ENCODE peak calls at places on chromosomes 7 and 10, in six cellular contexts. Y, S, A, F, T and J are unnamed samples.

GRCh38 chr10:89431977-89432376 is 17.6 kb downstream of the IFIT5 start:
- DNase-seq in S (no peak), Y (no peak), T (no peak), F (peak; percentile 31), A (no peak), J (peak; percentile 17)

GRCh38 chr7:148712610-148713330 is 14.1 kb downstream of the CUL1 start:
- DNase-seq in S (no peak), A (no peak), F (no peak), Y (no peak), T (no peak), J (no peak)

GRCh38 chr10:72557362-72557761 is 68.5 kb downstream of the MICU1 start:
- DNase-seq in F (no peak), T (no peak), S (no peak), Y (no peak), A (no peak), J (no peak)

GRCh38 chr10:72545511-72545910 is 80.4 kb downstream of the MICU1 start:
- DNase-seq in A (no peak), Y (no peak), F (no peak), T (no peak), S (no peak), J (no peak)

GRCh38 chr10:14838582-14839304 is 637 bp downstream of the HSPA14 start:
- DNase-seq in F (peak; percentile 32), T (peak; percentile 72), Y (no peak), S (peak; percentile 25), A (peak; percentile 54), J (peak; percentile 9)

GRCh38 chr10:31136951-31137885 is 105.6 kb upstream of the ZNF438 start:
- DNase-seq in S (no peak), F (no peak), T (no peak), Y (no peak), A (no peak), J (no peak)

GRCh38 chr10:61688551-61689308 is 26.0 kb downstream of the CABCOCO1 start:
- DNase-seq in S (no peak), F (no peak), Y (no peak), T (no peak), A (no peak), J (no peak)

GRCh38 chr7:108503112-108504026 is 22.6 kb downstream of the PNPLA8 start:
- DNase-seq in F (no peak), S (no peak), Y (no peak), A (no peak), T (no peak), J (no peak)

GRCh38 chr7:129530881-129531391 is 28.6 kb downstream of the SMKR1 start:
- DNase-seq in F (no peak), Y (no peak), A (no peak), S (no peak), T (no peak), J (peak; percentile 44)

GRCh38 chr10:126393076-126393475 is 4.8 kb upstream of the ADAM12 start:
- DNase-seq in F (no peak), Y (no peak), T (no peak), S (no peak), A (no peak), J (no peak)

GRCh38 chr10:133442191-133442966 is 11.4 kb upstream of the SCART1 start:
- DNase-seq in Y (no peak), A (peak; percentile 48), F (no peak), T (peak; percentile 61), S (peak; percentile 6), J (no peak)

GRCh38 chr10:50501478-50501877 is 122.3 kb downstream of the SGMS1 start:
- DNase-seq in Y (no peak), S (no peak), F (no peak), T (no peak), A (no peak), J (peak; percentile 23)

GRCh38 chr7:842436-843031 is 10.3 kb downstream of the SUN1 start:
- DNase-seq in S (no peak), T (peak; percentile 83), Y (no peak), A (no peak), F (no peak), J (no peak)

GRCh38 chr7:99184468-99185225 is 23.3 kb downstream of the KPNA7 start:
- DNase-seq in T (no peak), Y (no peak), A (no peak), F (no peak), S (no peak), J (no peak)

GRCh38 chr10:50419091-50419490 is 167.8 kb upstream of the ASAH2 start:
- DNase-seq in A (no peak), T (no peak), F (no peak), Y (no peak), S (no peak), J (no peak)

GRCh38 chr7:35758421-35758820 is 42.4 kb upstream of the SEPTIN7 start:
- DNase-seq in A (no peak), T (no peak), Y (no peak), S (no peak), F (no peak), J (no peak)

GRCh38 chr10:28632597-28632940 is 44.8 kb upstream of the BAMBI start:
- DNase-seq in S (no peak), T (no peak), A (no peak), Y (no peak), F (no peak), J (no peak)

GRCh38 chr7:134016223-134016941 is 110.8 kb upstream of the LRGUK start:
- DNase-seq in T (no peak), S (no peak), A (no peak), F (peak; percentile 43), Y (no peak), J (peak; percentile 7)

GRCh38 chr10:72319416-72320254 is 35.1 kb downstream of the DNAJB12 start:
- DNase-seq in S (peak; percentile 76), Y (peak; percentile 90), A (peak; percentile 90), F (peak; percentile 92), T (peak; percentile 97), J (peak; percentile 86)

GRCh38 chr10:102675887-102676616 is 31.8 kb downstream of the TRIM8 start:
- DNase-seq in A (no peak), F (peak; percentile 68), Y (no peak), S (no peak), T (peak; percentile 70), J (no peak)

DNA sequence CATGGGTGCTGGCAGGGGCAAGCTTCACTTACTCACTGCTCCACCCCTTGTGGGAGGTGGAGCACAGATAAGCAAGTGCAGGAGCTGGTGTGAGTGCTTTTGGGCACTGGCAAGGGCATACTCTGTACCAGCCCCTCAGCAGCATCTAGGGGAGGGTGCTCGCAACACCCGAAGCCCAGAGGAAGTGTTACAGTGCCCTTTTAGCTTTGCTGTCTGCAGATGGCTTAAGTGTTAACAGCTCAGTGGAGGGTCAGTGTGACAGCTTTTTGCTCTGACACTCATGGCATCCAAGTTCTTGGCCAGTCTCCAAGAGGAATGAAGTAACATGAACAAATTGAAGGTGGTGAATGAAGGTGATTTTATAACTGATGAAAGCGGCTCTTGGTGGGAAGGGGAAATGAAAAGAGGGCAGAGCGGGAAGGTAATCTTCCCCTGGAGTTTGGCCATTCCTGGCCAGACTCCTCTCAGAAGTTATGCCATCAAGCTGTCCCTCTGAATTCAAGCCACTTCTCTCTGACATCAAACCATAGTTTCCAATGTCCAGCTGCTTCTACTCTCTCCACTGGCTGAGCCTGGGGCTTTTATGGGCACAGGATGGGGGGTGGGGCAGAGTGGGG is 862.5 kb downstream of the KCNMA1 start:
- DNase-seq in A (no peak), S (no peak), F (no peak), T (no peak), Y (no peak), J (no peak)
- TF ChIP-seq POLR2A in A (no peak), S (no peak), F (no peak), T (no peak), Y (no peak), J (no peak)

DNA sequence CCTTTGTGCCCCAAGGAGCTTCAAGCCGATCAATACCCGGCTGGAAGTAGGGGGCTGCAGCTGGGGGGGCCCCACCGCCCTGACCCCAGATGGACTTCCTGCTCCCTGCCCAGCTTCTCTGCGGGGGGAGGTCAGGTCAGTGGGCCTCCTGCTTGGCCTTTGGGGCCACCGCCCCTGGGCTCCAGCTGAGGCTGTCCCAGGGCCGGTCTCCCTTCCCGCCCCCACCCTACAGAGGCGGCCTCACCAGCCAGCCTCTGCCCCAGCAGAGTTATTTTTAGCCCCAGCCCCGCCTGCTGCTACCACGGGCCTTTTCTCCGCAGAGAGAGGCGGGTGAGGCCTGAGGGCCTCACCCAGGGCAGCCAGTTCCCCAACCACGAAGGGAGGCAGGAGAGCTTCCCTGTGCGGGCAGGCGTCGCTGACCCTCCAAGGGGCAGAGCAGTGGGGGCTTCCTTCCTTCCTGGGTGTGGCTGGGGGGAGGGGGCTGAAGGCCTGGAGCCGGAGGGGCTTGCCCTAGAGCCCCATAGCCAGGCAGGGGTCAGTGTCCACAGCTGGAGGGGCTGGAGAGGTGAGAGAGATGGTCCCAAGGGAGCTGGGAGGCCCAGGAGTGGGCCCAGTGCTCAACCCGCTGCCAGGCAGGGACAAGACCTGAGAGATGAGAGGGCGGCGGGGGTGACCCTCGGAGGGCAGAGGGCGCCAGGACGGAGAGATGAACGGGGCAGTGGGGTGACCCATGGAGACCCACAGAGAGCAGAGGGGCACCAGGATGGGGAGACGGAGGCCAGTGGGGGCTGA is 24.6 kb downstream of the PWWP2B start:
- DNase-seq in Y (peak; percentile 49), S (peak; percentile 76), A (no peak), T (peak; percentile 92), F (peak; percentile 91), J (peak; percentile 87)
- TF ChIP-seq POLR2A in Y (no peak), S (no peak), A (no peak), T (peak; percentile 43), F (peak; percentile 64), J (peak; percentile 2)

GRCh38 chr7:74084722-74085578 is 1.3 kb downstream of the LIMK1 start:
- DNase-seq in T (no peak), A (no peak), S (no peak), F (no peak), Y (no peak), J (no peak)

GRCh38 chr7:74083928-74084721 is 521 bp downstream of the LIMK1 start:
- DNase-seq in A (no peak), F (peak; percentile 37), T (peak; percentile 81), Y (no peak), S (no peak), J (peak; percentile 91)

GRCh38 chr7:74087791-74088453 is 4.3 kb downstream of the LIMK1 start:
- DNase-seq in F (no peak), A (no peak), S (no peak), Y (no peak), T (no peak), J (no peak)

GRCh38 chr7:74082770-74083116 is 861 bp upstream of the LIMK1 start:
- DNase-seq in Y (no peak), T (no peak), S (no peak), A (no peak), F (no peak), J (no peak)

GRCh38 chr7:74083117-74083876 is at the start of gene LIMK1:
- DNase-seq in A (peak; percentile 70), Y (peak; percentile 58), S (peak; percentile 96), T (peak; percentile 89), F (peak; percentile 74), J (peak; percentile 86)
- TF ChIP-seq POLR2A in A (no peak), Y (no peak), S (no peak), T (no peak), F (no peak), J (peak; percentile 40)

DNA sequence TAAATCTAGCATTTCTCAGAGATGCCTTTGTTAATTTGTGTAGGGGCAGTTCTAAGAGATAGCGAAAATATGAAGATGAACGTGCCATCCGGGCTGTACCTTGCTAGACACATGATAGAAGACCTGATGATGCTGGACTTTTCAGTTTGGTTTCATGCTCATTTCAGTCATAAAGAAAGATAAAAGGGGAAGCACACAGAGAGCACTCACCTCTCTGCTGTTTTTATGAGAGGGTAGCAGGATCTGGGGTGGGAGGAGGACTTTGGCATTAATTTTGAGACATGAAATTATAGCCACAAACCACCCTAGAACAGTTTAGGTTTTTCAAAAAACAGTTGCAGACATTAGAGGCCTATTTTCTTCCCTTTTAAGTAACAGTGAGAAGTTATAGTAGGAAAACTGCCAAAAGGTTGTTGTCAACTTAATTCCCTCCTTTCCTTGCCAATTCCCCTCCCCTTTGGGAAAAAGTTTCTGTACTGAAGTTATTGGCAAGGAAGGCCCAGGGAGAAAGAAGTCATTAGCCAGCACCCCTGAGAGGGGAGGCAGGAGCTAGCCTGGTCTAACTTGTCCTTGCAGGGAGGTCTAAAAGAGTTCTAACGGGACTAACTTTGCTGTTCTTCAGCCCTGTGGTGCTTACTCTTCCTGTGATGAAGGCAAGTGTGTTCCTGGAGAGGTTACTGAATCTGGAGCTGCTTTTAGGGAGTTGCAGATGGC is 2.7 kb downstream of the ST7 start:
- DNase-seq in F (peak; percentile 30), S (no peak), Y (no peak), A (no peak), T (no peak), J (no peak)
- TF ChIP-seq POLR2A in F (no peak), S (no peak), Y (no peak), A (no peak), T (no peak), J (no peak)